ENCODE peak calls at places on chromosomes 12 and 14, in four cellular contexts. One of them, this sample, is unnamed.

GRCh38 chr12:114668151-114668891 is 15.7 kb downstream of the TBX3 start:
- DNase-seq in GM12878: no peak
- DNase-seq in HepG2: peak; percentile 93
- DNase-seq in H1: peak; percentile 70
- DNase-seq in this sample: peak; percentile 61

GRCh38 chr12:72872986-72873385 is 600.8 kb downstream of the TRHDE start:
- DNase-seq in GM12878: no peak
- DNase-seq in HepG2: no peak
- DNase-seq in H1: no peak
- DNase-seq in this sample: no peak

GRCh38 chr12:31386364-31386777 is 60.4 kb upstream of the SINHCAF start:
- DNase-seq in GM12878: no peak
- DNase-seq in HepG2: no peak
- DNase-seq in H1: peak; percentile 84
- DNase-seq in this sample: no peak

GRCh38 chr12:26378721-26379120 is 183.3 kb downstream of the SSPN start:
- DNase-seq in GM12878: no peak
- DNase-seq in HepG2: no peak
- DNase-seq in H1: no peak
- DNase-seq in this sample: no peak

GRCh38 chr12:128387811-128388422 is 120.9 kb downstream of the TMEM132C start:
- DNase-seq in GM12878: no peak
- DNase-seq in HepG2: peak; percentile 27
- DNase-seq in H1: peak; percentile 60
- DNase-seq in this sample: no peak

GRCh38 chr12:6201199-6201608 is 1.0 kb downstream of the CD9 start:
- DNase-seq in GM12878: no peak
- DNase-seq in HepG2: no peak
- DNase-seq in H1: no peak
- DNase-seq in this sample: no peak

GRCh38 chr14:78758333-78758732 is 588.2 kb downstream of the NRXN3 start:
- DNase-seq in GM12878: peak; percentile 13
- DNase-seq in HepG2: peak; percentile 30
- DNase-seq in H1: no peak
- DNase-seq in this sample: peak; percentile 4

GRCh38 chr14:64973826-64974225 is 1.7 kb upstream of the RAB15 start:
- DNase-seq in GM12878: no peak
- DNase-seq in HepG2: no peak
- DNase-seq in H1: no peak
- DNase-seq in this sample: no peak

GRCh38 chr12:12892670-12893290 is 1.4 kb downstream of the GPRC5A start:
- DNase-seq in GM12878: no peak
- DNase-seq in HepG2: no peak
- DNase-seq in H1: no peak
- DNase-seq in this sample: no peak

GRCh38 chr12:11171953-11172675 is 1.1 kb downstream of the SMIM10L1 start:
- DNase-seq in GM12878: no peak
- DNase-seq in HepG2: peak; percentile 6
- DNase-seq in H1: no peak
- DNase-seq in this sample: no peak

GRCh38 chr12:3658327-3659163 is 94.4 kb downstream of the CRACR2A start:
- DNase-seq in GM12878: no peak
- DNase-seq in HepG2: peak; percentile 36
- DNase-seq in H1: peak; percentile 21
- DNase-seq in this sample: no peak

GRCh38 chr14:64774272-64774671 is 70.0 kb downstream of the PLEKHG3 start:
- DNase-seq in GM12878: no peak
- DNase-seq in HepG2: no peak
- DNase-seq in H1: no peak
- DNase-seq in this sample: no peak

GRCh38 chr14:94994245-94994644 is 163.1 kb downstream of the DICER1 start:
- DNase-seq in GM12878: no peak
- DNase-seq in HepG2: no peak
- DNase-seq in H1: no peak
- DNase-seq in this sample: no peak

GRCh38 chr12:75825686-75826085 is 205.9 kb downstream of the PHLDA1 start:
- DNase-seq in GM12878: no peak
- DNase-seq in HepG2: no peak
- DNase-seq in H1: no peak
- DNase-seq in this sample: peak; percentile 72

GRCh38 chr14:103801459-103801858 is 45.9 kb downstream of the PPP1R13B start:
- DNase-seq in GM12878: no peak
- DNase-seq in HepG2: peak; percentile 37
- DNase-seq in H1: no peak
- DNase-seq in this sample: no peak

GRCh38 chr12:71840226-71840847 is 778 bp downstream of the TBC1D15 start:
- DNase-seq in GM12878: no peak
- DNase-seq in HepG2: peak; percentile 48
- DNase-seq in H1: no peak
- DNase-seq in this sample: peak; percentile 23

GRCh38 chr14:103656031-103656757 is 27.2 kb downstream of the KLC1 start:
- DNase-seq in GM12878: no peak
- DNase-seq in HepG2: no peak
- DNase-seq in H1: no peak
- DNase-seq in this sample: no peak

GRCh38 chr12:106249411-106250135 is 1.8 kb upstream of the CKAP4 start:
- DNase-seq in GM12878: peak; percentile 53
- DNase-seq in HepG2: no peak
- DNase-seq in H1: no peak
- DNase-seq in this sample: no peak

GRCh38 chr14:63891148-63891964 is 38.6 kb downstream of the SYNE2 start:
- DNase-seq in GM12878: no peak
- DNase-seq in HepG2: no peak
- DNase-seq in H1: peak; percentile 21
- DNase-seq in this sample: no peak

GRCh38 chr14:98651042-98651441 is 621.0 kb downstream of the BCL11B start:
- DNase-seq in GM12878: no peak
- DNase-seq in HepG2: no peak
- DNase-seq in H1: peak; percentile 33
- DNase-seq in this sample: no peak

GRCh38 chr14:100187247-100187833 is 27.9 kb upstream of the DEGS2 start:
- DNase-seq in GM12878: no peak
- DNase-seq in HepG2: no peak
- DNase-seq in H1: no peak
- DNase-seq in this sample: no peak

GRCh38 chr12:92593734-92594402 is 108.9 kb upstream of the PLEKHG7 start:
- DNase-seq in GM12878: peak; percentile 96
- DNase-seq in HepG2: peak; percentile 54
- DNase-seq in H1: no peak
- DNase-seq in this sample: no peak

GRCh38 chr14:61927521-61927920 is 165.3 kb downstream of the SNAPC1 start:
- DNase-seq in GM12878: no peak
- DNase-seq in HepG2: no peak
- DNase-seq in H1: no peak
- DNase-seq in this sample: no peak

GRCh38 chr12:68180792-68181744 is 21.5 kb upstream of the IFNG start:
- DNase-seq in GM12878: no peak
- DNase-seq in HepG2: no peak
- DNase-seq in H1: no peak
- DNase-seq in this sample: no peak

GRCh38 chr12:62640910-62641448 is 174.4 kb downstream of the MON2 start:
- DNase-seq in GM12878: peak; percentile 27
- DNase-seq in HepG2: no peak
- DNase-seq in H1: no peak
- DNase-seq in this sample: no peak

GRCh38 chr12:18283776-18284175 is 22.5 kb downstream of the PIK3C2G start:
- DNase-seq in GM12878: no peak
- DNase-seq in HepG2: no peak
- DNase-seq in H1: no peak
- DNase-seq in this sample: no peak

GRCh38 chr14:86091811-86092210 is 561.9 kb downstream of the FLRT2 start:
- DNase-seq in GM12878: no peak
- DNase-seq in HepG2: no peak
- DNase-seq in H1: no peak
- DNase-seq in this sample: no peak

GRCh38 chr12:127145929-127146789 is 1120.8 kb upstream of the TMEM132C start:
- DNase-seq in GM12878: no peak
- DNase-seq in HepG2: no peak
- DNase-seq in H1: no peak
- DNase-seq in this sample: peak; percentile 28

GRCh38 chr14:31300296-31300695 is 92.7 kb upstream of the HECTD1 start:
- DNase-seq in GM12878: no peak
- DNase-seq in HepG2: no peak
- DNase-seq in H1: no peak
- DNase-seq in this sample: no peak

GRCh38 chr12:60308366-60309000 is 712.7 kb downstream of the SLC16A7 start:
- DNase-seq in GM12878: no peak
- DNase-seq in HepG2: no peak
- DNase-seq in H1: no peak
- DNase-seq in this sample: no peak

GRCh38 chr12:111446044-111446581 is 40.4 kb downstream of the SH2B3 start:
- DNase-seq in GM12878: no peak
- DNase-seq in HepG2: no peak
- DNase-seq in H1: no peak
- DNase-seq in this sample: no peak

GRCh38 chr14:88452231-88452630 is 66.8 kb downstream of the SPATA7 start:
- DNase-seq in GM12878: no peak
- DNase-seq in HepG2: no peak
- DNase-seq in H1: no peak
- DNase-seq in this sample: no peak

GRCh38 chr14:91395998-91396660 is 21.5 kb downstream of the CCDC88C start:
- DNase-seq in GM12878: no peak
- DNase-seq in HepG2: no peak
- DNase-seq in H1: no peak
- DNase-seq in this sample: no peak

GRCh38 chr12:49888461-49889151 is 15.1 kb downstream of the FAIM2 start:
- DNase-seq in GM12878: no peak
- DNase-seq in HepG2: no peak
- DNase-seq in H1: no peak
- DNase-seq in this sample: no peak

GRCh38 chr12:49891012-49891411 is 12.7 kb downstream of the FAIM2 start:
- DNase-seq in GM12878: no peak
- DNase-seq in HepG2: no peak
- DNase-seq in H1: no peak
- DNase-seq in this sample: no peak

GRCh38 chr12:49891476-49891875 is 12.2 kb downstream of the FAIM2 start:
- DNase-seq in GM12878: no peak
- DNase-seq in HepG2: no peak
- DNase-seq in H1: no peak
- DNase-seq in this sample: no peak

GRCh38 chr12:49889361-49890095 is 14.2 kb downstream of the FAIM2 start:
- DNase-seq in GM12878: no peak
- DNase-seq in HepG2: no peak
- DNase-seq in H1: no peak
- DNase-seq in this sample: no peak

GRCh38 chr12:49890096-49890461 is 13.6 kb downstream of the FAIM2 start:
- DNase-seq in GM12878: no peak
- DNase-seq in HepG2: no peak
- DNase-seq in H1: no peak
- DNase-seq in this sample: no peak
- TF ChIP-seq SIN3A in GM12878: no peak
- TF ChIP-seq SIN3A in HepG2: no peak
- TF ChIP-seq SIN3A in H1: no peak
- TF ChIP-seq SIN3A in this sample: no peak

GRCh38 chr14:51261151-51261550 is 21.1 kb downstream of the TMX1 start:
- DNase-seq in GM12878: no peak
- DNase-seq in HepG2: no peak
- DNase-seq in H1: no peak
- DNase-seq in this sample: no peak
- TF ChIP-seq ZNF274 in GM12878: no peak
- TF ChIP-seq ZNF274 in HepG2: no peak
- TF ChIP-seq ZNF274 in H1: no peak
- TF ChIP-seq ZNF274 in this sample: no peak

DNA sequence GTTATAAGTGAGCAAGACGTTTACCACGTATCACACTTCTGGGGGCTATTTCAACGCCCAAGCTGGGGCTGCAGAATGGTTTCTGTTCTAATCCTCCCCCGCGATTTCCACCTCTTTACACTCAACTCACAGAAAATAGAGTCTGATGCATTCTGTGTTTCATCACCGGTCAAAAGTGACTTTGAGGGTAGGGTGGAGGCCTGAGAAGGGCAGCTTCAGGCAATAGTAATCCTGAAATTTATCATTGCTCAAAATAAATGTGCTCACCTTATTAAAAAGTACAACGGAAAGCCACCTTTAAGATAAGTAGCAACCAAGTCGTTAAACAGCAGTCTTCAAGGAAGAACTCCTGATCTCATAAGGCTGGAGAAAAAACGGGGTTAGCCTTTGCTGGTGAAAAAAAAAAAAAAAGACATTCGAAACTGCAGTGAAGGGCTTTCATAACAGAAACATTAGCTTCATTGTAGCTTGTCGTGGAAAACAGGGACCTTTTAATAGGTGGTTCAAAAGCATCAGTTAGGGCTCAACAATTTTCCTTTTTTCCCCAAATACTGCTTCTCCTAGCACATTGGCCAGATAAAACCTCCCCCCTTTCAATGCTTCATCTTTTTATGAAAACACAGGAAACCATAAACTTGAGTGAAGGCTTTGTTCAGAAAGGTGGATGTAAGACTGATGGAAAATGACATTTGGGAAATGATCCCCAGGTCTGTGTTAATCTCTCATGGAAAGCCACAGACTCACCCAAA is 63.7 kb upstream of the PTGR2 start:
- DNase-seq in GM12878: no peak
- DNase-seq in HepG2: no peak
- DNase-seq in H1: no peak
- DNase-seq in this sample: no peak
- TF ChIP-seq SP1 in GM12878: no peak
- TF ChIP-seq SP1 in HepG2: no peak
- TF ChIP-seq SP1 in H1: no peak
- TF ChIP-seq SP1 in this sample: no peak

GRCh38 chr14:52012635-52013034 is 23.3 kb downstream of the RTRAF start:
- DNase-seq in GM12878: no peak
- DNase-seq in HepG2: no peak
- DNase-seq in H1: no peak
- DNase-seq in this sample: no peak
- TF ChIP-seq SIN3A in GM12878: no peak
- TF ChIP-seq SIN3A in HepG2: no peak
- TF ChIP-seq SIN3A in H1: no peak
- TF ChIP-seq SIN3A in this sample: no peak

GRCh38 chr12:131089526-131090253 is 136.0 kb downstream of the ADGRD1 start:
- DNase-seq in GM12878: no peak
- DNase-seq in HepG2: no peak
- DNase-seq in H1: no peak
- DNase-seq in this sample: no peak
- TF ChIP-seq ZNF274 in GM12878: no peak
- TF ChIP-seq ZNF274 in HepG2: no peak
- TF ChIP-seq ZNF274 in H1: no peak
- TF ChIP-seq ZNF274 in this sample: no peak

GRCh38 chr12:84842406-84843013 is 70.1 kb downstream of the SLC6A15 start:
- DNase-seq in GM12878: no peak
- DNase-seq in HepG2: peak; percentile 16
- DNase-seq in H1: no peak
- DNase-seq in this sample: peak; percentile 28
- TF ChIP-seq SP1 in GM12878: no peak
- TF ChIP-seq SP1 in HepG2: no peak
- TF ChIP-seq SP1 in H1: no peak
- TF ChIP-seq SP1 in this sample: no peak